ENCODE peak calls at places on chromosomes 1 and 21, in four cellular contexts. U is K562, Q is HepG2, A is GM12878. E is an unnamed sample.

GRCh38 chr1:230498704-230499103 is 72.6 kb upstream of the PGBD5 start:
- DNase-seq in U (peak; percentile 10), A (no peak), Q (no peak), E (no peak)

GRCh38 chr1:182292193-182292741 is 99.3 kb downstream of the GLUL start:
- DNase-seq in U (peak; percentile 73), Q (peak; percentile 34), A (no peak), E (no peak)

GRCh38 chr1:66351474-66351873 is 182.5 kb upstream of the SGIP1 start:
- DNase-seq in Q (no peak), U (no peak), A (no peak), E (no peak)

GRCh38 chr1:203796223-203796747 is 862 bp downstream of the ZBED6 start:
- DNase-seq in Q (peak; percentile 20), A (peak; percentile 13), U (peak; percentile 71), E (peak; percentile 21)

GRCh38 chr1:13823126-13823880 is 123.3 kb downstream of the PRDM2 start:
- DNase-seq in A (no peak), U (no peak), Q (no peak), E (no peak)

GRCh38 chr1:1629430-1630190 is 2.4 kb upstream of the MMP23B start:
- DNase-seq in Q (no peak), A (no peak), U (no peak), E (peak; percentile 42)

GRCh38 chr1:74812180-74812541 is 79.2 kb downstream of the TYW3 start:
- DNase-seq in U (no peak), Q (no peak), A (peak; percentile 45), E (no peak)

GRCh38 chr1:15178571-15179484 is 25.3 kb downstream of the TMEM51 start:
- DNase-seq in Q (no peak), A (no peak), U (no peak), E (no peak)

GRCh38 chr1:185733818-185734709 is at the start of gene HMCN1:
- DNase-seq in U (peak; percentile 66), A (no peak), Q (peak; percentile 4), E (peak; percentile 59)

GRCh38 chr1:46114925-46115603 is 17.4 kb downstream of the PIK3R3 start:
- DNase-seq in U (no peak), A (no peak), Q (no peak), E (no peak)

GRCh38 chr1:6625579-6626149 is 996 bp downstream of the THAP3 start:
- DNase-seq in Q (no peak), A (no peak), U (peak; percentile 46), E (no peak)

GRCh38 chr1:6727535-6727934 is 25.9 kb upstream of the DNAJC11 start:
- DNase-seq in U (peak; percentile 83), A (peak; percentile 16), Q (peak; percentile 59), E (peak; percentile 73)

GRCh38 chr1:177864530-177865305 is 105.1 kb downstream of the SEC16B start:
- DNase-seq in A (no peak), Q (no peak), U (no peak), E (no peak)

GRCh38 chr1:6517435-6517851 is 26.0 kb upstream of the PLEKHG5 start:
- DNase-seq in A (no peak), Q (no peak), U (peak; percentile 73), E (peak; percentile 77)

GRCh38 chr1:160018900-160019299 is 12.9 kb downstream of the PIGM start:
- DNase-seq in A (no peak), U (no peak), Q (no peak), E (no peak)

GRCh38 chr1:94702440-94702810 is 117.7 kb upstream of the SLC44A3 start:
- DNase-seq in A (no peak), Q (no peak), U (no peak), E (no peak)

GRCh38 chr21:45359451-45360217 is 45.3 kb upstream of the COL18A1 start:
- DNase-seq in U (peak; percentile 62), A (no peak), Q (no peak), E (no peak)

GRCh38 chr1:244163861-244164562 is 112.9 kb downstream of the ZBTB18 start:
- DNase-seq in U (no peak), A (no peak), Q (no peak), E (no peak)

GRCh38 chr21:34517491-34518245 is 5.7 kb upstream of the KCNE1 start:
- DNase-seq in A (no peak), Q (peak; percentile 44), U (peak; percentile 19), E (no peak)

GRCh38 chr1:116372186-116372585 is 858 bp upstream of the ATP1A1 start:
- DNase-seq in U (no peak), Q (no peak), A (no peak), E (no peak)

GRCh38 chr1:195026792-195027191 is 1581.4 kb downstream of the KCNT2 start:
- DNase-seq in U (no peak), Q (no peak), A (no peak), E (no peak)

DNA sequence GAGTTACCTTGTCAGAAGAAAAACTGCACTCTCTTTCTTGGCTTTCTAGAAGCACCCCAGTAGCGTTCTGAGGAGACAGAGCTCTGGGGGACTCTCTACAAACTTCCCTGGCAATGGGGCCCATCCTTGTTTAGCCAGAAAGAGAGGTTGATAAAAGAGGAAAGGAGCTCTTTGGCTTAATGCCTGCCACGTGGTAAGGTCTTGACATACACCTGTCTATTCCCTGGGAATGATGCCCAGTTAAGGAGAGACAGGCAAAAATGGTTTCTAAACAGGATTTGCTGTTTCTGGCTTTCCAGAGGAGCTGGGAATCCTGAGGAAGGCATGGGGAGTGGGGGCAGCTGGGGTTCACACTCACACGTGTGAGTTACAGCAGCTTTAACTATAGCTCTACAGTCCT is 30.2 kb upstream of the IL20 start:
- DNase-seq in Q (no peak), A (no peak), U (no peak), E (no peak)
- TF ChIP-seq TAF1 in Q (no peak), A (no peak), U (no peak), E (no peak)

GRCh38 chr1:64967381-64967780 is 1.0 kb upstream of the JAK1 start:
- DNase-seq in A (no peak), U (no peak), Q (no peak), E (no peak)

GRCh38 chr1:64962447-64962846 is 3.9 kb downstream of the JAK1 start:
- DNase-seq in Q (no peak), U (no peak), A (no peak), E (no peak)

GRCh38 chr1:64963466-64963865 is 2.9 kb downstream of the JAK1 start:
- DNase-seq in A (no peak), U (no peak), Q (no peak), E (no peak)

GRCh38 chr1:64966158-64966963 is at the start of gene JAK1:
- DNase-seq in A (no peak), U (peak; percentile 89), Q (peak; percentile 54), E (peak; percentile 99)

DNA sequence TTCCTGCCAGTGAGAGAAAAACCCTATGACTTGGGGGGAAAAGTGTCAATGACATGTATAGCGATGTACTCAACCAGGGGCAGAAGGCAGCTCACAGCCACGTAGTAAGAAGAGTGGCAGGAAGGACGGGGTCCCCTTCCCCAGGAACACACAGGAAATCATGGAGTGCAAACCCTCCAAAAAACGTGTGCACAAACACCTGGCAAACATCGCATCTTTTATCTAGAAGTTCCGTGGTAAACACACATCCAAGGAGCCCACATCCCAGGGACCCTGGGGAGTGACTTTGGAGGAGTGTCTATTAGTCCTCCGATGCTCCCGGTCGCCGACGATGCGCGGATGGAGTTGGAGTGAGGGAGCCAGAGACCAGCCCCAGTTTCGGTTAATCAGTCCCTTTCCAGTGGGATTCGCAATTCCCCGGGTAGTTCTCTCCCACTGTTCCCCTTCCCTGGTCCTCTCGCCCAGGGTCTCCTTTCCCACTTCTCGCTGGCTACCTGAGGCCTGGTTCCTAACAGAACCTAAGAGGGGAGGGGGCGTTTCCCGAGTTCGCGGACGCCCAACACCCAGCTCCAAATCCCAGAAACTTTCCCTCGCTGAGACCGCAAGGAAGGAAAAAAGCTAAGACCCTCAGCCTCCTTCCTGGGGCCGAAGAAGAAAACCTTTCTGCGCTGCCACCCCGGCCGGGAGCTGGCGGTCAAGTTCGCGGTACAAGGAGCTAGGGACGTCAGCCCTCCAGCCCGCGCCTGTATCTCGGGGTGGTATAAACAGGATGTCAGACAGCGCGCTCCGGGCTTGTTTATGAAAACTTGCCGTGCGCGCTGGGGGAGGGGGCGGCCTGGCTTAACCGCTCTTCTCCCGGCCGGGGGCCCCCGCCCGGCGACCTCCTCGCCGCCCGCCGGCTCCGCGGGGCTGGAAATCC is 851 bp downstream of the JAK1 start:
- DNase-seq in Q (no peak), A (no peak), U (peak; percentile 71), E (peak; percentile 56)
- TF ChIP-seq NFIC in Q (no peak), A (no peak), U (no peak), E (no peak)

DNA sequence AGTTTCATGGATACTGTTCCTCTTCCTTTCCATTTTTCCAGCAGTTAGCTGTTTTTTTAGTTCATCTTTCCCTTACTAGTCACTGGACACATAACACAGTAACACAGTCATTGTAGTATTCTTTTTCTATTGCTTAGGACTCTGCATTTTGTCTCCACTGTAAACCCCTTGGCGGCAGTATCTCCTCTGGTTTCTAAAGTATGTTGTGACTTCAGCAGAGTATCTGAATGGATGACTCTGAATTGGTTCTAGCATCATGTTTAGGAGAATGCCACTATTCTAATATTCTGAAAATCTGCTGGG is 2.2 kb downstream of the CDC7 start:
- DNase-seq in U (peak; percentile 68), Q (peak; percentile 83), A (no peak), E (no peak)
- TF ChIP-seq TAF1 in U (no peak), Q (no peak), A (no peak), E (no peak)

DNA sequence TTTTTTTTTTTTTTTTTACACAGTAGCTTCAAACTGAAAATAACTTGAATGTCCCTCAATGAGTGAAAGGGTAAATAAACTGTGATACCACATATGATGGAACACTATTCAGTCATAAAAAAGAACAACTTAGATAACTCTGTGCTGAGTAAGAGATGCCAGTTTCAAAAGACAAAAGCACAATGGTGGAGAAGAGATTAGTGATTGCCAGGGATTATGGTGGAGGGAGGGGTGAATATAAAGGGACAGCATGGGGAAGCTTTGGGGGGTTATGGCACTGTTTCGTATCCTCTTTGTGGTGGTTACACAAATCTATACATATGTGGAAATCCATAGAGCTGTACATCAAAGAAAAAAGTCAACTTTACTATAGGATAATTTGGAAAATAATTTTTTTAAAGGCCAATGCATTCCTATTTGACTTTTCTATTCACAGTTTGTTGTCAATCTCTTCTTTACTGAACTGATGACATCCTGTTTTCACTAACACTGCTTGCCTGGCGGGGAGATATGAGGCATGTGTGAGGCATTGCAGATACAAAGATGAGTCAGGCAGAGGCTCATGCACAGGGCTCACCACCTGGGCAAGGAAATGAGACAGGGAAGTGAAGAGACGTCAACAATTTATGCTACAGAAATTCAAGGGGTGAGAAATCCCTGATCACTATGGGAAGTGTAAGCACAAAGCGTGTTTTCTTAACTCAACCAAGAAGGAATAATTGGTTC is 302.7 kb downstream of the DUSP10 start:
- DNase-seq in Q (no peak), U (no peak), A (peak; percentile 52), E (no peak)
- TF ChIP-seq NFIC in Q (no peak), U (no peak), A (no peak), E (peak; percentile 52)

DNA sequence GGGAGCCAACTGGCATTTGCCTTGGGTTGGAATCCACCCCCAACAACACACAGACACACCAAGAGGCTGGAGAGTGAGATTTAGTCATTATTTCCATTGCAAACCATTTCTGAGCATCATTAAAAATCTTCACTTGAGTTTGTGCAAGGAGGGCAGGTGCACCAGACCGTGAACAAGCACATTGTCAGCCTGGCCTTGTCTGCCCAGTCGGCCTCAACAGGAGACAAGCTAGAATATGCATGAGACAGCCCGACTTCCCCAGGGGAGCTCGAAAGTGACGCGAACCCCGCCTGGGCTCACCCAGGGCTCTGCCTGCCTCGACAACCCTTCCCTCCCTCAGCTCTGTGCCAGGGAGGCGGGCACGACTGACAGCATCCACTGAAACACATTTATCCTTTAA is 15.4 kb upstream of the GUCA2B start:
- DNase-seq in A (no peak), Q (no peak), U (no peak), E (no peak)
- TF ChIP-seq TAF1 in A (no peak), Q (no peak), U (no peak), E (no peak)

GRCh38 chr1:215458084-215458483 is 109.0 kb upstream of the KCTD3 start:
- DNase-seq in Q (no peak), U (no peak), A (no peak), E (no peak)
- TF ChIP-seq NFIC in Q (no peak), U (no peak), A (no peak), E (no peak)

E was measured in SK-N-SH.